ENCODE peak calls at places on chromosomes 6 and 20, in ten cellular contexts. C, J, F, L, O, Z, R, K, G and H are unnamed samples.

GRCh38 chr6:14732845-14733757 is 512.8 kb upstream of the JARID2 start:
- DNase-seq in C (peak), J (no peak), F (no peak), L (no peak), O (no peak), Z (no peak), R (peak), K (no peak), G (no peak), H (no peak)

GRCh38 chr6:9195322-9195721 is 760.0 kb upstream of the SLC35B3 start:
- DNase-seq in C (no peak), J (no peak), F (no peak), L (no peak), O (no peak), Z (no peak), R (no peak), K (no peak), G (no peak), H (no peak)

GRCh38 chr6:93685494-93685893 is 266.1 kb upstream of the EPHA7 start:
- DNase-seq in C (no peak), J (no peak), F (no peak), L (no peak), O (no peak), Z (no peak), R (no peak), K (no peak), G (no peak), H (no peak)

GRCh38 chr20:63283397-63284082 is 9.4 kb upstream of the COL20A1 start:
- DNase-seq in C (no peak), J (no peak), F (no peak), L (no peak), O (no peak), Z (no peak), R (no peak), K (no peak), G (no peak), H (no peak)

GRCh38 chr20:51978081-51978501 is 175.8 kb upstream of the SALL4 start:
- DNase-seq in C (no peak), J (no peak), F (no peak), L (no peak), O (no peak), Z (no peak), R (no peak), K (no peak), G (no peak), H (no peak)

GRCh38 chr6:40789143-40789764 is 202.1 kb upstream of the LRFN2 start:
- DNase-seq in C (no peak), J (no peak), F (no peak), L (no peak), O (no peak), Z (no peak), R (no peak), K (no peak), G (peak), H (no peak)

GRCh38 chr20:11502051-11502450 is 415.6 kb upstream of the BTBD3 start:
- DNase-seq in C (no peak), J (no peak), F (no peak), L (no peak), O (peak), Z (no peak), R (no peak), K (no peak), G (no peak), H (no peak)

GRCh38 chr6:335572-335971 is 43.3 kb downstream of the DUSP22 start:
- DNase-seq in C (no peak), J (no peak), F (no peak), L (no peak), O (no peak), Z (no peak), R (no peak), K (no peak), G (no peak), H (no peak)

GRCh38 chr6:13234130-13234529 is 94.2 kb downstream of the TBC1D7 start:
- DNase-seq in C (no peak), J (no peak), F (no peak), L (no peak), O (no peak), Z (no peak), R (no peak), K (no peak), G (no peak), H (no peak)

GRCh38 chr6:113619077-113619476 is 238.1 kb upstream of the MARCKS start:
- DNase-seq in C (no peak), J (no peak), F (no peak), L (no peak), O (no peak), Z (no peak), R (no peak), K (no peak), G (no peak), H (no peak)

GRCh38 chr6:121319112-121319553 is 15.1 kb downstream of the TBC1D32 start:
- DNase-seq in C (peak), J (no peak), F (no peak), L (no peak), O (no peak), Z (no peak), R (no peak), K (no peak), G (peak), H (no peak)

GRCh38 chr20:62763404-62763803 is 32.9 kb upstream of the MRGBP start:
- DNase-seq in C (no peak), J (no peak), F (no peak), L (no peak), O (no peak), Z (no peak), R (no peak), K (no peak), G (no peak), H (no peak)

GRCh38 chr6:147950623-147950987 is 392.0 kb upstream of the SASH1 start:
- DNase-seq in C (no peak), J (no peak), F (no peak), L (no peak), O (no peak), Z (no peak), R (no peak), K (peak), G (no peak), H (no peak)

GRCh38 chr20:19252670-19253120 is 40.3 kb downstream of the SLC24A3 start:
- DNase-seq in C (no peak), J (no peak), F (peak), L (no peak), O (peak), Z (no peak), R (no peak), K (no peak), G (no peak), H (no peak)

GRCh38 chr6:51292659-51293058 is 474.0 kb downstream of the TFAP2B start:
- DNase-seq in C (no peak), J (no peak), F (no peak), L (no peak), O (no peak), Z (no peak), R (no peak), K (no peak), G (no peak), H (no peak)

DNA sequence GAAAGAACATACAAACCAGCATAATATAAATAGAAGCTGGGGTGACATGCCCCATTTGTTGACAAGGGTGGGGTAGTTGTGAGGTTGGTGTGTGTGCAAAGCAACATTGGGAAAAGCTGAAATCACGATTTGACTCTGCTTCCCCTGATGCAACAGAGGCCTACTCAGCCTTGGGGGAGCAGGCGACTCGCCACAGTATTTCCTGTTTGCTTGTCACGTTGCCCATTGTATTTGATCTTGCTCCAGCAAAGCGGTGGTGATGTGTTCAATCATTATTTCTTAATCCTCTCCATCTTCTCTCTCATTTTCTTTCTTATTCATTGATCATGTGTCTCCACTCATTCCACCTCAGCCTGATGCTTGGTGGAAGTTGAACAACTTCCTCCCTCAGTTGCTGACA is 165.8 kb upstream of the CITED2 start:
- DNase-seq in C (no peak), J (peak), F (peak), L (peak), O (no peak), Z (no peak), R (no peak), K (no peak), G (no peak), H (peak)
- TF ChIP-seq POLR2AphosphoS5 in C (no peak), J (peak), F (no peak), L (no peak), O (no peak), Z (no peak), R (no peak), K (peak), G (no peak), H (no peak)

DNA sequence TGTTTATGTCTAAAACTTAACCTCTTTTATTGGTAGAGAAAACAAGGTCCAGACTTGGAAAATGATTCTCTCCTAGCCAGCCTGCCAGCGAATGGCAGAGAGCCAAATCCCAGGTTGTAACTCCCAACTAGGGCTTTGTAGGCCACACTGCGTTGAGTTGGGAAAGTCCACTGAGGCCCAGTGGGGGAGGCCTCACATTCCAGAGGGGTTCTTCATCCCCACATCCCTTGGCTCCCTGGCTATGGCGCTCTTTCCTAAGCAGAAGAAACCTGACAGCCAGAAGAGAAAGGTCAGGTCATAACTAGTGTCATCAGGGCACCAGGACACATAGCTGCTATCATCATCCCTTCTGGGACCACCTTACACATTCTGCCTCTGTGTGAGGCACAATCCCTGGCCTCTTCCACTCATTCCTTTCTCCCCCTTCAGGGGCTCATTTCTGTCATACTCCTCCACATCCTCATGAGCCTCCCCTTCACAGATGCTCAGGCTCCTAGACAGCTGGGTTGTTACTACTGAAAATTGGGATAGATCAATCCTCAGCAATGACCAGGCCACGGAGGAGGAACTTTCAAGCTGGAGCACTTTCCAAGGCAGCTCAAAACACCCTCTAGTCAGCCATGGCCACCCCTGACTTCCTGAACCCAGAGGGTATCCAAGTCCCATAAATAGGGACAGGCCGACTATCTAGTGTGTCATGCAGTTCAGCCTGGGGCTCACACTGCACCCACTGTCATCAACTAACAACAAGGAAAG is 48.6 kb downstream of the TCP11 start:
- DNase-seq in C (no peak), J (no peak), F (peak), L (no peak), O (no peak), Z (peak), R (no peak), K (no peak), G (no peak), H (no peak)
- H3K27ac ChIP-seq in C (no peak), J (no peak), F (peak), L (no peak), O (no peak), Z (no peak), R (no peak), K (peak), G (no peak), H (peak)

GRCh38 chr6:157235600-157236039 is 87.7 kb downstream of the TMEM242 start:
- DNase-seq in C (peak), J (no peak), F (peak), L (no peak), O (no peak), Z (no peak), R (no peak), K (no peak), G (peak), H (peak)
- TF ChIP-seq CTCF in C (peak), J (peak), F (peak), L (peak), O (peak), Z (peak), R (no peak), K (peak), G (peak), H (peak)

GRCh38 chr20:53263554-53264438 is 291.6 kb downstream of the TSHZ2 start:
- DNase-seq in C (no peak), J (no peak), F (no peak), L (no peak), O (no peak), Z (no peak), R (no peak), K (no peak), G (no peak), H (no peak)

GRCh38 chr20:53258741-53259140 is 286.6 kb downstream of the TSHZ2 start:
- DNase-seq in C (no peak), J (no peak), F (no peak), L (no peak), O (no peak), Z (no peak), R (no peak), K (no peak), G (no peak), H (no peak)

GRCh38 chr20:53262294-53262840 is 290.2 kb downstream of the TSHZ2 start:
- DNase-seq in C (no peak), J (no peak), F (no peak), L (no peak), O (no peak), Z (no peak), R (no peak), K (no peak), G (no peak), H (no peak)

GRCh38 chr20:53260591-53260990 is 288.4 kb downstream of the TSHZ2 start:
- DNase-seq in C (no peak), J (no peak), F (no peak), L (no peak), O (no peak), Z (no peak), R (no peak), K (no peak), G (no peak), H (no peak)

GRCh38 chr20:53260168-53260567 is 288.0 kb downstream of the TSHZ2 start:
- DNase-seq in C (no peak), J (no peak), F (no peak), L (no peak), O (no peak), Z (no peak), R (no peak), K (no peak), G (no peak), H (no peak)
- TF ChIP-seq POLR2AphosphoS5 in C (no peak), J (no peak), F (no peak), L (no peak), O (no peak), Z (no peak), R (no peak), K (no peak), G (no peak), H (no peak)

GRCh38 chr6:31559958-31560696 is 12.0 kb upstream of the LTA start:
- DNase-seq in C (no peak), J (no peak), F (peak), L (peak), O (peak), Z (peak), R (no peak), K (no peak), G (peak), H (no peak)
- H3K27ac ChIP-seq in C (no peak), J (no peak), F (peak), L (peak), O (peak), Z (peak), R (no peak), K (no peak), G (no peak), H (peak)

GRCh38 chr6:8195040-8195713 is 92.8 kb upstream of the EEF1E1 start:
- DNase-seq in C (peak), J (no peak), F (no peak), L (no peak), O (no peak), Z (no peak), R (peak), K (no peak), G (peak), H (no peak)
- TF ChIP-seq CTCF in C (no peak), J (peak), F (no peak), L (no peak), O (no peak), Z (peak), R (peak), K (no peak), G (peak), H (no peak)

GRCh38 chr20:54909702-54910101 is 434.3 kb downstream of the DOK5 start:
- DNase-seq in C (no peak), J (no peak), F (no peak), L (no peak), O (no peak), Z (no peak), R (no peak), K (no peak), G (no peak), H (no peak)

GRCh38 chr20:54920491-54920890 is 445.1 kb downstream of the DOK5 start:
- DNase-seq in C (no peak), J (no peak), F (no peak), L (no peak), O (no peak), Z (no peak), R (no peak), K (no peak), G (no peak), H (no peak)

GRCh38 chr20:54914995-54915394 is 439.6 kb downstream of the DOK5 start:
- DNase-seq in C (no peak), J (no peak), F (no peak), L (no peak), O (no peak), Z (no peak), R (no peak), K (no peak), G (no peak), H (no peak)
- TF ChIP-seq POLR2AphosphoS5 in C (no peak), J (no peak), F (no peak), L (no peak), O (no peak), Z (no peak), R (no peak), K (no peak), G (no peak), H (no peak)